ENCODE peak calls at places on chromosomes 3 and 15, in seven cellular contexts. One of them, this sample, is unnamed.

GRCh38 chr15:92049290-92050008 is 195.9 kb downstream of the SLCO3A1 start:
- DNase-seq in heart right ventricle: peak; percentile 34
- DNase-seq in spleen: no peak
- DNase-seq in PC-3: no peak
- DNase-seq in breast epithelium: no peak
- DNase-seq in endothelial cell of umbilical vein: no peak
- DNase-seq in aorta: no peak
- DNase-seq in this sample: no peak

GRCh38 chr15:51162865-51163762 is 68.4 kb upstream of the TNFAIP8L3 start:
- DNase-seq in spleen: peak; percentile 81
- DNase-seq in PC-3: peak; percentile 75
- DNase-seq in breast epithelium: peak; percentile 30
- DNase-seq in aorta: peak; percentile 86
- DNase-seq in heart right ventricle: peak; percentile 74
- DNase-seq in endothelial cell of umbilical vein: peak; percentile 85
- DNase-seq in this sample: peak; percentile 58

GRCh38 chr3:67593761-67594234 is 60.6 kb downstream of the SUCLG2 start:
- DNase-seq in heart right ventricle: no peak
- DNase-seq in endothelial cell of umbilical vein: no peak
- DNase-seq in aorta: no peak
- DNase-seq in spleen: no peak
- DNase-seq in breast epithelium: no peak
- DNase-seq in PC-3: peak; percentile 32
- DNase-seq in this sample: no peak

GRCh38 chr3:101643861-101644613 is 32.9 kb downstream of the ZBTB11 start:
- DNase-seq in endothelial cell of umbilical vein: peak; percentile 71
- DNase-seq in breast epithelium: no peak
- DNase-seq in PC-3: peak; percentile 88
- DNase-seq in spleen: no peak
- DNase-seq in heart right ventricle: no peak
- DNase-seq in aorta: no peak
- DNase-seq in this sample: peak; percentile 72

GRCh38 chr3:136544532-136544931 is 207.6 kb downstream of the STAG1 start:
- DNase-seq in heart right ventricle: no peak
- DNase-seq in endothelial cell of umbilical vein: no peak
- DNase-seq in spleen: no peak
- DNase-seq in breast epithelium: no peak
- DNase-seq in PC-3: no peak
- DNase-seq in aorta: no peak
- DNase-seq in this sample: no peak

GRCh38 chr15:92151741-92152140 is 241.9 kb upstream of the ST8SIA2 start:
- DNase-seq in PC-3: no peak
- DNase-seq in aorta: no peak
- DNase-seq in heart right ventricle: no peak
- DNase-seq in breast epithelium: no peak
- DNase-seq in spleen: no peak
- DNase-seq in endothelial cell of umbilical vein: no peak
- DNase-seq in this sample: no peak

GRCh38 chr15:63312286-63312685 is 34.9 kb downstream of the APH1B start:
- DNase-seq in heart right ventricle: no peak
- DNase-seq in aorta: no peak
- DNase-seq in breast epithelium: no peak
- DNase-seq in endothelial cell of umbilical vein: no peak
- DNase-seq in spleen: no peak
- DNase-seq in PC-3: no peak
- DNase-seq in this sample: no peak

GRCh38 chr3:159548675-159549335 is 439.8 kb upstream of the IL12A start:
- DNase-seq in heart right ventricle: no peak
- DNase-seq in spleen: no peak
- DNase-seq in breast epithelium: no peak
- DNase-seq in PC-3: peak; percentile 67
- DNase-seq in endothelial cell of umbilical vein: no peak
- DNase-seq in aorta: no peak
- DNase-seq in this sample: no peak

GRCh38 chr3:196082471-196082971 is 631 bp upstream of the TFRC start:
- DNase-seq in heart right ventricle: no peak
- DNase-seq in aorta: no peak
- DNase-seq in endothelial cell of umbilical vein: no peak
- DNase-seq in breast epithelium: no peak
- DNase-seq in spleen: no peak
- DNase-seq in PC-3: no peak
- DNase-seq in this sample: no peak

GRCh38 chr15:80436511-80437307 is 32.5 kb downstream of the ARNT2 start:
- DNase-seq in heart right ventricle: no peak
- DNase-seq in aorta: no peak
- DNase-seq in PC-3: peak; percentile 93
- DNase-seq in endothelial cell of umbilical vein: no peak
- DNase-seq in spleen: peak; percentile 32
- DNase-seq in breast epithelium: no peak
- DNase-seq in this sample: peak; percentile 64

GRCh38 chr3:179853176-179853575 is 183.6 kb downstream of the PEX5L start:
- DNase-seq in heart right ventricle: peak; percentile 21
- DNase-seq in PC-3: no peak
- DNase-seq in spleen: no peak
- DNase-seq in endothelial cell of umbilical vein: no peak
- DNase-seq in breast epithelium: no peak
- DNase-seq in aorta: no peak
- DNase-seq in this sample: no peak

GRCh38 chr3:66099541-66100065 is 60.9 kb upstream of the MAGI1 start:
- DNase-seq in PC-3: no peak
- DNase-seq in spleen: no peak
- DNase-seq in breast epithelium: no peak
- DNase-seq in heart right ventricle: no peak
- DNase-seq in endothelial cell of umbilical vein: no peak
- DNase-seq in aorta: no peak
- DNase-seq in this sample: no peak

GRCh38 chr3:55873523-55874254 is 386.6 kb upstream of the WNT5A start:
- DNase-seq in PC-3: peak; percentile 91
- DNase-seq in breast epithelium: no peak
- DNase-seq in spleen: no peak
- DNase-seq in aorta: no peak
- DNase-seq in heart right ventricle: no peak
- DNase-seq in endothelial cell of umbilical vein: no peak
- DNase-seq in this sample: peak; percentile 25

GRCh38 chr3:13073976-13074375 is 747 bp upstream of the IQSEC1 start:
- DNase-seq in heart right ventricle: no peak
- DNase-seq in PC-3: no peak
- DNase-seq in aorta: no peak
- DNase-seq in endothelial cell of umbilical vein: no peak
- DNase-seq in breast epithelium: no peak
- DNase-seq in spleen: no peak
- DNase-seq in this sample: no peak

DNA sequence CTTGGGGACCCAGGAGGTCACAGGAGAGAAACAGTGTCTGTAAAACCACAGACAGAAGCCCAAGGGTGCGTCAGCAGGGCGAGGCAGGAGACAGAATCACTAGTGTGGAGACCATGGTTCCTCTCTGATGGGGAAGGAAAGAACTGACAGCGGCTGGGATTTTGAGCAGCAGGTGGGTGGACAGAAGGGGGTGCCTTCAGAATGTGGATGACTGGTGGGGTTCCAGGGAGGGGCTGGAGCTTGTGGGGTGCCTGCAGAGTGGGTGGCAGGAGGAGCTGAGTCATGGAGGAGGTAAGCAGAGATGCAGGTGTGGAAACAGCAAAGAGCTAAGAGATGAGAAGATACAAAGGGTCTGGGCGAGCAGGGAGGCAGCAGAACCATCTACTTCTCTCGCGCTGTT is 124.2 kb downstream of the GABRB3 start:
- DNase-seq in heart right ventricle: no peak
- DNase-seq in spleen: no peak
- DNase-seq in aorta: no peak
- DNase-seq in breast epithelium: no peak
- DNase-seq in PC-3: no peak
- DNase-seq in endothelial cell of umbilical vein: no peak
- DNase-seq in this sample: no peak
- H3K9me3 ChIP-seq in heart right ventricle: peaks cover 8% of the 10 kb centered on the region
- H3K9me3 ChIP-seq in spleen: peaks cover 29% of the 10 kb centered on the region
- H3K9me3 ChIP-seq in aorta: peaks cover 4% of the 10 kb centered on the region
- H3K9me3 ChIP-seq in breast epithelium: peaks cover 47% of the 10 kb centered on the region
- H3K9me3 ChIP-seq in PC-3: no peaks in the 10 kb centered on the region
- H3K9me3 ChIP-seq in endothelial cell of umbilical vein: peaks cover 6% of the 10 kb centered on the region
- H3K9me3 ChIP-seq in this sample: no peaks in the 10 kb centered on the region

DNA sequence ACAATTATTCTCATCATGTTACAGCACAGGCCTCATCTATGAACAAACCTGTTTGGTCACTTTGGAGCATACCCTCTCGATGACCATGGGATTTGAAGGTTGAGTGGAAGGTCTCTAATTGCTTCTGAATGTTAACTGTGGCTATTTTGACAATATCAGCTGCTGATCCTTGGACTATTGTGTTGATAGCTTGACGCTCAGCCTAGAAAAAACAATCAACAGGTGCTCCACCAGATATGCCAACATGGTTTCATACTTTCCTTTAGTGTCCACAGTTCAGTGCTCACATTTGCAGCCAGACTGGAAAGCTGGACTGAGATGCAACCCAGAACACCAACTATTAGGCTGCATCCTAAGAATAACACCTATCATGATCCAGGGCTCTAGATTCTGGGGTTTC is 109.7 kb downstream of the POLQ start:
- DNase-seq in heart right ventricle: no peak
- DNase-seq in spleen: no peak
- DNase-seq in endothelial cell of umbilical vein: no peak
- DNase-seq in breast epithelium: no peak
- DNase-seq in aorta: no peak
- DNase-seq in PC-3: no peak
- DNase-seq in this sample: no peak
- H3K4me3 ChIP-seq in heart right ventricle: no peak overlapping the region
- H3K4me3 ChIP-seq in spleen: no peak overlapping the region
- H3K4me3 ChIP-seq in endothelial cell of umbilical vein: no peak overlapping the region
- H3K4me3 ChIP-seq in breast epithelium: no peak overlapping the region
- H3K4me3 ChIP-seq in aorta: no peak overlapping the region
- H3K4me3 ChIP-seq in PC-3: no peak overlapping the region
- H3K4me3 ChIP-seq in this sample: no peak overlapping the region

GRCh38 chr3:128851601-128852000 is 27.8 kb upstream of the ACAD9 start:
- DNase-seq in aorta: no peak
- DNase-seq in spleen: no peak
- DNase-seq in breast epithelium: no peak
- DNase-seq in PC-3: no peak
- DNase-seq in heart right ventricle: no peak
- DNase-seq in endothelial cell of umbilical vein: no peak
- DNase-seq in this sample: no peak

GRCh38 chr3:128858167-128858566 is 21.3 kb upstream of the ACAD9 start:
- DNase-seq in spleen: no peak
- DNase-seq in breast epithelium: no peak
- DNase-seq in aorta: no peak
- DNase-seq in endothelial cell of umbilical vein: no peak
- DNase-seq in PC-3: no peak
- DNase-seq in heart right ventricle: no peak
- DNase-seq in this sample: no peak

GRCh38 chr3:128854382-128854939 is 25.0 kb upstream of the ACAD9 start:
- DNase-seq in heart right ventricle: no peak
- DNase-seq in endothelial cell of umbilical vein: peak; percentile 9
- DNase-seq in aorta: no peak
- DNase-seq in breast epithelium: no peak
- DNase-seq in PC-3: no peak
- DNase-seq in spleen: no peak
- DNase-seq in this sample: no peak

GRCh38 chr3:128853826-128854225 is 25.6 kb upstream of the ACAD9 start:
- DNase-seq in spleen: no peak
- DNase-seq in aorta: no peak
- DNase-seq in PC-3: no peak
- DNase-seq in endothelial cell of umbilical vein: no peak
- DNase-seq in heart right ventricle: no peak
- DNase-seq in breast epithelium: no peak
- DNase-seq in this sample: no peak

DNA sequence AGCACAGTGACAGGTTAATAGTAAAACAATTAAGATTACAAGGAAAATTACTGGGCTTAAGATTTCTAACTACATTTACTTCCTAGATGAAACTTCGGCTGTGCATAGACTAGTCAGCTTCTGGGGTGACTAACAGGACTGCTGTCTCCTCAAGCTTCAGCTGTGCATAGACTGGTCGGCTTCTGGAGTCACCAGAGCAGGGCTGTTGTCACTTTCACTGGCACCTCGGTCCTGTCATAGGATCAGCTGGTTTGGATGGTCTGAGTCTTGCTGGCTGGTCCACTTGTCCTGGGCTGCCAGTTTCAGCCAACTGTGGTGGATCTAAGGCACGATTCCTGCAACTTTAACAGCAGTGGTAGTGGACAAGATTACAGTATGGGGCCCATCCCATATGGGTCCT is 23.8 kb upstream of the ACAD9 start:
- DNase-seq in PC-3: no peak
- DNase-seq in endothelial cell of umbilical vein: no peak
- DNase-seq in breast epithelium: no peak
- DNase-seq in heart right ventricle: no peak
- DNase-seq in spleen: no peak
- DNase-seq in aorta: no peak
- DNase-seq in this sample: no peak
- H3K9me3 ChIP-seq in PC-3: peaks cover 13% of the 10 kb centered on the region
- H3K9me3 ChIP-seq in endothelial cell of umbilical vein: peaks cover 6% of the 10 kb centered on the region
- H3K9me3 ChIP-seq in breast epithelium: peaks cover 50% of the 10 kb centered on the region
- H3K9me3 ChIP-seq in heart right ventricle: peaks cover 44% of the 10 kb centered on the region
- H3K9me3 ChIP-seq in spleen: peaks cover 70% of the 10 kb centered on the region
- H3K9me3 ChIP-seq in aorta: peaks cover 9% of the 10 kb centered on the region
- H3K9me3 ChIP-seq in this sample: peaks cover 50% of the 10 kb centered on the region

GRCh38 chr15:100759116-100759515 is 120.5 kb upstream of the ALDH1A3 start:
- DNase-seq in PC-3: no peak
- DNase-seq in spleen: no peak
- DNase-seq in aorta: no peak
- DNase-seq in heart right ventricle: no peak
- DNase-seq in endothelial cell of umbilical vein: peak; percentile 3
- DNase-seq in breast epithelium: no peak
- DNase-seq in this sample: peak; percentile 77

GRCh38 chr15:100761253-100761935 is 118.2 kb upstream of the ALDH1A3 start:
- DNase-seq in aorta: no peak
- DNase-seq in endothelial cell of umbilical vein: no peak
- DNase-seq in spleen: peak; percentile 68
- DNase-seq in PC-3: no peak
- DNase-seq in breast epithelium: no peak
- DNase-seq in heart right ventricle: no peak
- DNase-seq in this sample: no peak

GRCh38 chr15:100758554-100758953 is 121.1 kb upstream of the ALDH1A3 start:
- DNase-seq in breast epithelium: no peak
- DNase-seq in aorta: no peak
- DNase-seq in spleen: no peak
- DNase-seq in endothelial cell of umbilical vein: no peak
- DNase-seq in PC-3: no peak
- DNase-seq in heart right ventricle: no peak
- DNase-seq in this sample: no peak

GRCh38 chr15:100760357-100760903 is 119.2 kb upstream of the ALDH1A3 start:
- DNase-seq in PC-3: peak; percentile 17
- DNase-seq in breast epithelium: no peak
- DNase-seq in heart right ventricle: no peak
- DNase-seq in aorta: no peak
- DNase-seq in endothelial cell of umbilical vein: no peak
- DNase-seq in spleen: no peak
- DNase-seq in this sample: no peak

DNA sequence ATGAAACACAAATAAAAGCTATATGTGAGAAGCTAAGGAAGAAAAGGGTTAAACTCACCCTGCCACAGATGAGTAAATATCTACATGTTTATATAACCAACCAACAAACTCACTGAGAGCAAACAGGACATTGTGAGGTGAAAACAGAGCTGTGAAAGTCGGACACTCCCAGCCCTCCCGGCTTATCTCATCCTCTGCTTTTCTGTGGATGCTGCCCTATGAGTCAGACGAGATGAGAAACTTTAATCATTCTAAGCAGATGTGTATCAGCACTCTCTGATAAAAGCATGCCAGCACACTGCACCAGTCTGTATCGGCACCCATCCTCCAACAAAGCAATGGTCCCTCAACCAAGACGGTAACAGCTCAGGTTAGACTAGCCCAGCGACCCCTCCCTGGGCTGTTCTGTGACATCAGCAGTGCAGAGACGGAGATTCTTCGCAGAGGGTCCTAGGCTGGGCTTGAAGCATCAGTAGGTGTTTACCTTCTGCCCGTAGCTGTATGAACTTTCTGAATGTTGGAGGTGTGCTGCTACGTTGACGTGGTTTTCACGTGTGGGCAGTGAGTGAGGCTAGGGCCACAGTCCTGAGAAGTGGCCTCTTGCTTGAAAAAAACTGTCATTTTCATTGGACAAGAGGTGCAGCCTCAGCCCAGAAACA is 119.8 kb upstream of the ALDH1A3 start:
- DNase-seq in heart right ventricle: no peak
- DNase-seq in aorta: peak; percentile 39
- DNase-seq in spleen: no peak
- DNase-seq in breast epithelium: no peak
- DNase-seq in endothelial cell of umbilical vein: peak; percentile 51
- DNase-seq in PC-3: peak; percentile 73
- DNase-seq in this sample: peak; percentile 76
- H3K4me3 ChIP-seq in heart right ventricle: no peak overlapping the region
- H3K4me3 ChIP-seq in aorta: no peak overlapping the region
- H3K4me3 ChIP-seq in spleen: no peak overlapping the region
- H3K4me3 ChIP-seq in breast epithelium: no peak overlapping the region
- H3K4me3 ChIP-seq in endothelial cell of umbilical vein: no peak overlapping the region
- H3K4me3 ChIP-seq in PC-3: peak overlapping the region; percentile 42
- H3K4me3 ChIP-seq in this sample: no peak overlapping the region

This sample was measured in MG63.